ENCODE peak calls at places on chromosomes 11 and 22, in ten cellular contexts. A, W, X, M, V, S, Y, J, L and N are unnamed samples.

GRCh38 chr11:12285106-12285505 is 92.3 kb upstream of the PARVA start:
- DNase-seq in A (no peak), W (peak; percentile 11), X (no peak), M (no peak), V (peak; percentile 84), S (no peak), Y (peak; percentile 96), J (no peak), L (no peak), N (no peak)

GRCh38 chr11:235180-235997 is 753 bp downstream of the SIRT3 start:
- DNase-seq in A (no peak), W (no peak), X (no peak), M (no peak), V (no peak), S (no peak), Y (no peak), J (peak; percentile 51), L (no peak), N (no peak)

GRCh38 chr11:5983443-5983842 is 3.3 kb downstream of the OR52L1 start:
- DNase-seq in A (no peak), W (no peak), X (no peak), M (no peak), V (no peak), S (no peak), Y (no peak), J (no peak), L (no peak), N (no peak)

GRCh38 chr11:73528420-73528819 is 69.5 kb downstream of the FAM168A start:
- DNase-seq in A (no peak), W (no peak), X (no peak), M (no peak), V (no peak), S (no peak), Y (peak; percentile 26), J (no peak), L (no peak), N (no peak)

GRCh38 chr22:37566329-37566837 is 6.1 kb downstream of the CDC42EP1 start:
- DNase-seq in A (peak; percentile 37), W (no peak), X (no peak), M (peak; percentile 71), V (no peak), S (peak; percentile 85), Y (no peak), J (peak; percentile 59), L (peak; percentile 79), N (peak; percentile 32)

GRCh38 chr22:43151251-43152000 is at the start of gene TSPO:
- DNase-seq in A (no peak), W (peak; percentile 74), X (peak; percentile 46), M (peak; percentile 88), V (peak; percentile 34), S (peak; percentile 95), Y (peak; percentile 62), J (peak; percentile 78), L (peak; percentile 95), N (peak; percentile 71)

GRCh38 chr22:40391417-40391816 is 21.0 kb downstream of the SGSM3 start:
- DNase-seq in A (no peak), W (no peak), X (no peak), M (no peak), V (no peak), S (no peak), Y (no peak), J (no peak), L (no peak), N (no peak)

GRCh38 chr11:121595717-121596156 is 143.0 kb upstream of the SORL1-AS1 start:
- DNase-seq in A (no peak), W (peak; percentile 61), X (peak; percentile 8), M (peak; percentile 67), V (peak; percentile 94), S (no peak), Y (peak; percentile 100), J (no peak), L (no peak), N (no peak)

DNA sequence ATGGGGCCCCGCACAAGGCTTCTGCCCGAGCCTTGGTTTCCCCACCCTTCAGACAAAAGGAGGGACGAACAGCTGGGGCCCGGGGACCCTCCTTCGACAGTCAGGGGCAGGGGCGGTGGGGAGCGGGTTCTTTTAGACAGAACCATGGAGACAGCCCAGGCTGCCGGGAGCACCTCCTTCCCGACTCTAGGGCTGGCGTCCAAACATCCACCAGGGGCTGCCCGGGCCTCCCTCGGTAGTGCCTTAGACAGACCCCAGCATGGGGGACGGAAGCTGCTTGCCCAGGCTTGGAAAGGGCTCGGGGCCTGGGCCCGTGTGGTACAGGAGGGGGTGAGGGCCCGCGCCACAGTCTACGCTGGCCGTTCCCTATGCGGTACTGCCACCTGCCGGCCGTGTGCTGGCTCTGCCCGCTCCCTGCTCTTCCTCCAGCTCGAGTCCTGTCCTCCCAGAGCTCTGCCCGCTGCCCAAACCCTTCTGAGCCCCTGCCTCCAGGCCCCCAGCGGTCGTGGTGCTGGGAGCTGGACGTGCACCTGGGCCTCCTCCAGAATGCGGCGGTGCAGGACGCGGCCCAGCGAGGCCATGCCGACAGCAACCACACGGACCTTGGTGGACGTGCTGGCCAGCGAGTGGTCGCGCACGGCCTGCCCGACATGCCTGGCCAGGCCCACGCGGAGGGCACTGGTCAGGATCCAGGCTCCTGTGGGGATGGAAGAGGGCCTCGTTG is 20.1 kb downstream of the TSSC4 start:
- DNase-seq in A (peak; percentile 63), W (peak; percentile 65), X (peak; percentile 91), M (peak; percentile 85), V (peak; percentile 37), S (peak; percentile 93), Y (peak; percentile 55), J (peak; percentile 97), L (peak; percentile 92), N (peak; percentile 69)
- TF ChIP-seq CTCF in A (peak; percentile 90), W (peak; percentile 91), X (peak; percentile 84), M (peak; percentile 98), V (peak; percentile 77), S (peak; percentile 90), Y (peak; percentile 81), J (peak; percentile 99), L (peak; percentile 98), N (peak; percentile 32)

GRCh38 chr11:30019481-30019880 is 2.7 kb upstream of the KCNA4 start:
- DNase-seq in A (no peak), W (no peak), X (no peak), M (no peak), V (no peak), S (no peak), Y (no peak), J (no peak), L (no peak), N (no peak)

GRCh38 chr11:30015725-30016449 is 943 bp downstream of the KCNA4 start:
- DNase-seq in A (no peak), W (no peak), X (no peak), M (no peak), V (no peak), S (peak; percentile 38), Y (no peak), J (no peak), L (peak; percentile 69), N (no peak)

GRCh38 chr11:30018443-30018842 is 1.6 kb upstream of the KCNA4 start:
- DNase-seq in A (no peak), W (no peak), X (no peak), M (no peak), V (no peak), S (peak; percentile 45), Y (no peak), J (no peak), L (peak; percentile 44), N (no peak)

GRCh38 chr11:30017467-30017895 is 651 bp upstream of the KCNA4 start:
- DNase-seq in A (no peak), W (no peak), X (no peak), M (no peak), V (no peak), S (peak; percentile 67), Y (no peak), J (no peak), L (peak; percentile 47), N (no peak)

DNA sequence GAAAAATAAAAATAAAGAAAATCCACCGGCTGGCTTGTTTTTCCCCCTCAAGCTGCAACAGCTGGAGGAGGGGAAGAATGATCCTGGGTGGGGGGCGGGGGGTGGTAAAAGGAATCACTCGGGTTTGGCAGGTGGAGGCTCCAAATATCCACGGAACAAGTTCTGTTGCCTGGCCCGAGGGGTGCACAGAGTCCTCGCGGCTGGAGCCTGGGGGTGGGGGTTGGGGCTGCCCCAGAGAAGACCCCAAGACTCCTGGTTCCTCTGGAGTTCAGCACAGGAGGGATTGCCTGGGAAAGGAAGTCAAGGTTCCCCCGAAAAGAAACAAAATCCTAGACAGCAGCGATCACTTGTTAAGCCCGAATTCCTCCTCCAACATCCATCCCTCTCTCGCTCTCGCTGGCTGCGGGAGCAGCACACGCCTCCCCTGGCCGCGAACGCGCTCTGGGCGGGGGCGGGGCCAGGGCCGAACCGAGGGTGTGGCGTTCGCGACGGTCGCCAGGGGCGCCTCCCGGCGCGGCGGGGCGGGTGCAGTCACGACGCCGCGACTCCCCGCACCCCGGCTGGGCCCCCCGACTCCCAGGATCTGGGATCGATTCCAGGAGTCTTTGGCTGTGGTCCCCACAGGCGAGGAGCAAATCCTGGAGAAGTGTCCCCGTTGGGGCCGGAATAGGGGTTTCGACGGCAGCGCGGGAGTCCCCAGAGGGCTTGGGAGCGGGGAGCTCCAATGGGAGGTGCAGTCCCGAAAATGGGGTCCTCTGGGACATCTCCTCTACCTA is at the start of gene KCNA4:
- DNase-seq in A (no peak), W (no peak), X (peak; percentile 21), M (peak; percentile 51), V (no peak), S (peak; percentile 79), Y (peak; percentile 0), J (no peak), L (peak; percentile 56), N (no peak)
- TF ChIP-seq CTCF in A (no peak), W (no peak), X (no peak), M (peak; percentile 30), V (no peak), S (peak; percentile 21), Y (no peak), J (no peak), L (no peak), N (no peak)

GRCh38 chr11:61556621-61557020 is 24.3 kb downstream of the SYT7 start:
- DNase-seq in A (no peak), W (no peak), X (no peak), M (no peak), V (no peak), S (no peak), Y (no peak), J (no peak), L (no peak), N (no peak)

GRCh38 chr11:61554172-61554988 is 26.5 kb downstream of the SYT7 start:
- DNase-seq in A (no peak), W (no peak), X (no peak), M (no peak), V (no peak), S (peak; percentile 36), Y (no peak), J (no peak), L (no peak), N (no peak)

GRCh38 chr11:61555978-61556377 is 24.9 kb downstream of the SYT7 start:
- DNase-seq in A (no peak), W (no peak), X (no peak), M (no peak), V (no peak), S (peak; percentile 77), Y (no peak), J (no peak), L (no peak), N (no peak)

GRCh38 chr11:61553373-61554171 is 27.3 kb downstream of the SYT7 start:
- DNase-seq in A (no peak), W (no peak), X (no peak), M (no peak), V (no peak), S (peak; percentile 39), Y (no peak), J (no peak), L (no peak), N (no peak)

DNA sequence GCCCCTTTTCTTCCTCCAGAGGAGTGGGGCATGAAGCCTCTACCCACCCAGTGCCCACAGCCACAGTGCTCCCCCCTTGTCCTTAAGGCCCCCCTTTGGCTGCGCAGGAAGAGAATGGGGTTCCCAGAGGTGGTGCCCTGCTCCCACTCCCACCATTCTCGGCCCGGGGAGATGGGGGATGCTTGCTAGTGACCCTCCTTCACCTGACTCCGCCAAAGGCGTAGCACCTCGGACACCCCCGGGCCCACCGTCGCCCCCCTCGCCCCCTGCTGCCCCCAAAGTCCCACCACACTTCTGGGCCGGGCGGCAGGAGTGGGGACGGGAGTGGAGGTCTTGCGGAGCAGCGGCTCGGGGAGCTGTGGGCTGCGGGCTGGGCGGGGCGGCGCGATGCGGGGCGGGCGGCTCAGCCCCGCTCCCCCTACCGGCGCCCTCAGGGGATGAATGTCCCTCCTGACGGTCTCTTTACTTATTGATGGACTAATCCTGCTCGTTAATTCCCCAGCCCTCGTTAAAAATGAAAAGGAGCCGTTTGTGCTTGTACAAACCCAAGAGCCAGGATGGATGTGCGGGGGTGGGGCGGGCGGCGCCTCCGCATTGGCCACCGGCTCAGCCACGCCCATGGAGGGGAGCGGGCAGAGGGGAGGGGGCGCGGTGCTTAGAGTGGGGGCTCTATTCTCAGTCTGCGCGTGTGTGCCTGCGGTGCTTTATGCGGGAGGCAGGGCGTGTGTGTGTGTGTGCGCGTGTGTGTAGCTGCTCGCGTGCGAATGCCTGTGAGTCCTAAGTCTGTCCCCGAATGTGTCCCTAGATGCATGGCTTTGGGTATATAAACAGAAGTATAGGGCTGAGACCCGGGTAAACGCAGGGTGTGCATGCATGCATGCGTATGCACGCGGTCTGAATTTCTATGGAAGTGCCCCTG is 25.6 kb downstream of the SYT7 start:
- DNase-seq in A (no peak), W (no peak), X (peak; percentile 35), M (no peak), V (no peak), S (peak; percentile 65), Y (no peak), J (no peak), L (no peak), N (no peak)
- TF ChIP-seq CTCF in A (no peak), W (no peak), X (no peak), M (no peak), V (no peak), S (no peak), Y (no peak), J (no peak), L (no peak), N (no peak)

DNA sequence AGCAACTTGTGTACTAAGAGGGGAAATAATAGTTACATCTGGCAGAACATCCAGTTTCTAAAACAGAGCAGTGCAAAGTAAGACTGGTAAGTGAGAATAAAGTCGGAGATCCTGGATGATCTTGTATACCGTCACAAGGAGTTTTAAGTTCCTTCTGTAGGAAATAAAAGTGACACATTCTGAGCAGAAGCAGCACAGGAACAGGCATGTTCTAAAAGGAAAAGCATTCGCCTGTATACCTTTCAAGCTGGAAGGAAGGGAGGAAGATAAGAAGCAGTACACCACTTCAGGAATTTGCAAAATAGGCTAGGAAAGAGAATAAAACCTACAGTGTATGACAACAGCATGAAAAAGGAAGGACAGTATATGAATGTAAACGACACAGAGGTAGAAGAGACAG is 106.2 kb upstream of the TP53AIP1 start:
- DNase-seq in A (no peak), W (no peak), X (no peak), M (no peak), V (no peak), S (no peak), Y (no peak), J (no peak), L (no peak), N (no peak)
- TF ChIP-seq CTCF in A (no peak), W (no peak), X (no peak), M (no peak), V (no peak), S (no peak), Y (no peak), J (no peak), L (no peak), N (no peak)